ENCODE peak calls at places on chromosomes 12 and 14, in four cellular contexts. D, U, T and A are unnamed samples.

GRCh38 chr12:58580095-58580494 is 340.2 kb downstream of the LRIG3 start:
- DNase-seq in D (no peak), U (no peak), T (no peak), A (peak)

GRCh38 chr12:88469136-88469535 is 111.1 kb downstream of the KITLG start:
- DNase-seq in D (no peak), U (no peak), T (no peak), A (no peak)

GRCh38 chr12:23843958-23844357 is 105.5 kb downstream of the SOX5 start:
- DNase-seq in D (no peak), U (no peak), T (no peak), A (no peak)

GRCh38 chr12:106773286-106773685 is 1.2 kb upstream of the RIC8B start:
- DNase-seq in D (no peak), U (no peak), T (no peak), A (no peak)

GRCh38 chr14:52791204-52792096 is at the start of gene GNPNAT1:
- DNase-seq in D (peak), U (peak), T (peak), A (peak)

GRCh38 chr12:80704430-80704829 is 3.0 kb upstream of the MYF6 start:
- DNase-seq in D (no peak), U (no peak), T (no peak), A (no peak)

GRCh38 chr14:54815016-54815415 is 87.6 kb downstream of the GCH1 start:
- DNase-seq in D (no peak), U (no peak), T (peak), A (peak)

GRCh38 chr12:91778938-91779400 is 366.7 kb downstream of the BTG1 start:
- DNase-seq in D (no peak), U (no peak), T (peak), A (peak)

GRCh38 chr12:75364918-75365317 is 26.0 kb upstream of the GLIPR1L2 start:
- DNase-seq in D (peak), U (no peak), T (no peak), A (no peak)

GRCh38 chr12:108734200-108734906 is 3.0 kb upstream of the CORO1C start:
- DNase-seq in D (no peak), U (peak), T (peak), A (peak)

GRCh38 chr12:128076188-128076587 is 190.8 kb upstream of the TMEM132C start:
- DNase-seq in D (no peak), U (no peak), T (peak), A (peak)

DNA sequence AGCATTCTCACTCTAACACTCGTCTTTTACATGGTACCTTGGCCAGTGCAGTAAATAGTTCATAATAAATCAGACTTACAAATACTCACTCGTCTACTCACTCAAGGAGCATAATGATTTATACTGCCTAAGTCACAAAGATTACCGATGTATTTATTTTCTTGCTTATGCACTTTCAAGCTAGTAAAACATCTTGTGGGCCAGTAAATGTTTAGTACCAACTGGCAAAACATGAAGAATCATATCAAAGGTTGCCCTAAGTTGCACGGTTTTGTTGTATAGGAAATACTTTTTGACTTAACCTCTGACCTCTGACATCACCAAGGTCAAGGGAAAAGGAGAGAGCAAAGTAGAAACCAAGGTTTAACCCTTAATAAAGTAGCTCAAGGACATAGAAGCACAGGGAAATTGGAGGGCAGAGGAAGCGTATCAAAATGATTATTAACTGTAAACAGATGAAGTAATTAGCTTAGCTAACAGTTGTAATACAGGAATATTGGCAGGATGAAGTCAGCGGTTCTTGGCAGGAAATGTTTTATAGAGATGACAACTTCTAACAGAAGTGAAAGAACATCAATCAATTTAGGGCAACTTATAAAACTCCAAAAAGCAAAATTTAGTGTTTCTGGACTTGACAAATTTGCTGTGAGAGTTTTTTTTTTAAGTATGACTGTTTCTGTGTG is 131.9 kb downstream of the HMGA2 start:
- DNase-seq in D (no peak), U (no peak), T (no peak), A (no peak)
- H2AFZ ChIP-seq in D (no peak), U (no peak), T (no peak), A (no peak)

DNA sequence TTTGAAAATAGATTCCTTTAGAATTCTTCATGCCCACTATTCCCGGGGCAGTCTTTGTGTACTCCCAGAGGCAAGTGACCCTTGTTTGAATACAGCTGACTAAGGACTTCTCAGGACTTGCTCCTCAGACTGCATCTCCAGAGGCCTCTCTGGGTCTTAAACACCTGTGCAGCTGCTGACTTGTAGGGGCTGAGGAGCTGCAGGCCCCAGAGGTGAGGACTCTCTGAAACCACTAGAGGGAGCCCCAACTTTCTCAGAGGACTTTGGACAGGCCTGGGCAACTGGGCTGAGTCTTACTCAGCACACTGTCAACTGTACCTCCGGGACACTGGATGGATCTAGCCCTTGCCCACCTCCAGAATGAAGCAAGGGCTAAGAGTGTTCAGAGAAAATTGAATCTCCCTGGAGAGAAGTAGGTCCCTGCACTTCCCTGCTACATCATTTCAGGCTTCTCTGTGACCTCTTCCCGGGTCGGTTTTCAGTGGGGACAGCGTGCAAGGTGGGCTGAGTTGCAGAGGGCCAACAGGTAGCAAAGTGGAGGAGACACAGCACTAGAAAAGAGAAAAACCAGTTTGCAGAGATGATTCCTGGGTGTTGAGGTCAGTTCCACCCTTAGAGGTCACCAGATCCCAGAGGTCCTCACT is 164.6 kb downstream of the TMEM117 start:
- DNase-seq in D (peak), U (peak), T (peak), A (peak)
- H2AFZ ChIP-seq in D (peak), U (no peak), T (no peak), A (no peak)

DNA sequence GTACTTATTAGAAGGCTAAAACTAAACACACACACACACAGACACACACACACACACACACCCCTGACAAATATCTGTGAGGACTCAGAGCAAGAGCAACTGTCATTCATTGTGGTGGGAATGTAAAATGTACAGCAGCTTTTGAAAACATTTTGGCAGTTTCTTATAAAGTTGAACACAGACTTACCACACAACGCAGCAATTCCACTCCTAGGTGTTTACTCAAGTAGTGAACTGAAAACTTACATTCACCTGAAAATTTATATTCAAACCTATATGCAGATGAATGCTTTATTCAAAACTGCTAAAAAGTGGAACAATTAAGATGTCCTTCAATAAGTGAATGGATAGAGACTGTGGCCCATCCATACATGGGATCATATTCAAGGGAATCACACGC is 18.6 kb downstream of the ZNF605 start:
- DNase-seq in D (no peak), U (no peak), T (no peak), A (no peak)
- H2AFZ ChIP-seq in D (no peak), U (no peak), T (no peak), A (no peak)

GRCh38 chr14:34257505-34257904 is 204.5 kb downstream of the SPTSSA start:
- DNase-seq in D (no peak), U (no peak), T (no peak), A (peak)
- H2AFZ ChIP-seq in D (no peak), U (no peak), T (no peak), A (no peak)

DNA sequence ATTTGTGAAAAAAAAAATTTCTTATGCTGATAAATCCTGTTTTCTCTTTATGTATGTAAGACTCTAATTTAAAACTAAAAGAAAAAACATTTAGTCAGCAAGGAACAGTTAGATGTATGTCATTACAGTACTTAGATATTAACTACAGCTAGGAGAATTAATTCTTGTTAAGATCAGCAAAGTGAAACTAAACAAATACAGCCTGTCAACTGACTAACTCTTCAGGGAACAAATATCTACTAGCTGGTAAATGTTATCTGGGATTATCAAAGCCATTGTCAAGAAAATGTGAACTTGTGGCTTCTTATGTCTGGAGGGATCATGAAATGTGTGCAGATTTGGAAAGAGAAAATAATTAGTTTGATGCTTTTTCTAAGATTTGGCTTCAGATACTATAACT is 27.5 kb downstream of the MGAT4C start:
- DNase-seq in D (no peak), U (no peak), T (peak), A (no peak)
- H2AFZ ChIP-seq in D (no peak), U (no peak), T (no peak), A (no peak)